ENCODE peak calls at places on chromosomes 2 and 18, in eight cellular contexts. O, F, U, K, G, P, H and J are unnamed samples.
A peak's percentile ranks its signal among the peaks of the same experiment; 100 is the strongest.

GRCh38 chr2:17934721-17935120 is 56.3 kb downstream of the KCNS3 start:
- DNase-seq in K (no peak), U (no peak), H (no peak), G (no peak), P (no peak), F (no peak), O (no peak), J (no peak)

GRCh38 chr2:43131051-43131889 is 95.1 kb downstream of the ZFP36L2 start:
- DNase-seq in F (peak; percentile 85), P (peak; percentile 89), G (peak; percentile 69), K (peak; percentile 72), H (peak; percentile 41), U (peak; percentile 96), O (peak; percentile 77), J (peak; percentile 98)

GRCh38 chr2:54503192-54503591 is 47.1 kb downstream of the SPTBN1 start:
- DNase-seq in K (no peak), F (peak; percentile 30), U (no peak), G (no peak), O (peak; percentile 47), P (no peak), H (peak; percentile 80), J (no peak)

GRCh38 chr2:64325477-64325851 is 128.5 kb upstream of the LGALSL start:
- DNase-seq in P (no peak), U (no peak), K (no peak), G (no peak), F (no peak), H (no peak), O (no peak), J (no peak)

GRCh38 chr2:30225131-30225762 is 6.1 kb upstream of the LBH start:
- DNase-seq in F (no peak), H (peak; percentile 19), K (peak; percentile 74), P (no peak), G (no peak), U (peak; percentile 60), O (no peak), J (no peak)

GRCh38 chr2:43542285-43542933 is 53.4 kb downstream of the THADA start:
- DNase-seq in G (no peak), P (no peak), U (no peak), F (no peak), H (peak; percentile 27), O (peak; percentile 29), K (no peak), J (no peak)

GRCh38 chr2:8174641-8175257 is 507.1 kb upstream of the ID2 start:
- DNase-seq in G (no peak), P (no peak), H (no peak), F (no peak), K (peak; percentile 72), O (no peak), U (no peak), J (no peak)

GRCh38 chr2:206477296-206477695 is 34.0 kb downstream of the ADAM23 start:
- DNase-seq in P (no peak), O (no peak), G (no peak), K (no peak), F (no peak), U (no peak), H (no peak), J (no peak)

GRCh38 chr2:25388491-25388890 is 46.8 kb upstream of the DNMT3A start:
- DNase-seq in F (no peak), H (no peak), P (no peak), K (no peak), U (no peak), G (no peak), O (no peak), J (no peak)

GRCh38 chr2:234556848-234557573 is 60.1 kb upstream of the ARL4C start:
- DNase-seq in K (no peak), O (no peak), H (no peak), U (no peak), P (no peak), F (no peak), G (no peak), J (no peak)

GRCh38 chr2:205659922-205660321 is 22.4 kb upstream of the NRP2 start:
- DNase-seq in P (no peak), K (no peak), G (no peak), U (no peak), H (no peak), O (no peak), F (no peak), J (no peak)

GRCh38 chr18:33459612-33460011 is 19.1 kb upstream of the CCDC178 start:
- DNase-seq in O (no peak), P (no peak), G (no peak), K (no peak), F (no peak), H (no peak), U (no peak), J (no peak)

GRCh38 chr2:175183674-175184073 is 2.2 kb upstream of the ATP5MC3 start:
- DNase-seq in F (no peak), G (no peak), K (no peak), P (no peak), U (no peak), H (no peak), O (no peak), J (no peak)

GRCh38 chr2:175181104-175181876 is at the start of gene ATP5MC3:
- DNase-seq in P (peak; percentile 98), K (peak; percentile 94), U (peak; percentile 97), H (peak; percentile 95), G (peak; percentile 93), F (peak; percentile 96), O (peak; percentile 98), J (peak; percentile 91)

GRCh38 chr2:175180701-175181103 is 808 bp downstream of the ATP5MC3 start:
- DNase-seq in H (no peak), G (peak; percentile 28), U (peak; percentile 54), K (no peak), F (peak; percentile 71), P (peak; percentile 51), O (peak; percentile 74), J (no peak)

GRCh38 chr2:175176624-175177023 is 4.9 kb downstream of the ATP5MC3 start:
- DNase-seq in P (no peak), G (no peak), K (no peak), U (no peak), H (no peak), F (no peak), O (no peak), J (no peak)

DNA sequence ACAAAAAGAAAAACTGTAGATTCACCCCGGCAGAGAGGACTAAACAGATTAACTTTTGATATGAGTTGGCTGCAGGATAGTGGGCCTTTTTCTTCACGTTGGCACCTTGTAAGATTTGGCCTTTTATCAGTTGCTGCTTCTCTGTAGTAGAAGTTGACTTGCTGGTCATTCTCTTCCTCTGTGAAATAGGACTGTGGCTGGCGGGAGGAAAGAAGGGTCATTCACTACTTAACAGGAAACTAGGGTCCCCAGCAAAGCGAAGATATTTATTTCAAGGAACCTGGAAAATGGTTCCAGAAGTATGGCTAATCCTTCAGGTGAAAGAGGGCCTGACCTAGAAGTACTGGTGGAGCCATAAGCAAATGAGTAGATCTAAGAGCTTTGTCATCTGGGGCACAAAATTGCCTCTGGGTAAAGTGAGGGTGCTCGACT is 383 bp upstream of the ATP5MC3 start:
- DNase-seq in O (no peak), H (no peak), G (no peak), K (no peak), U (no peak), F (no peak), P (no peak), J (no peak)
- TF ChIP-seq CTCF in O (no peak), H (no peak), G (no peak), K (no peak), U (no peak), F (no peak), P (no peak), J (no peak)

GRCh38 chr2:222965555-222965954 is 86.4 kb upstream of the KCNE4 start:
- DNase-seq in F (no peak), G (no peak), P (no peak), K (no peak), O (no peak), H (no peak), U (no peak), J (no peak)

GRCh38 chr2:222968550-222969155 is 83.3 kb upstream of the KCNE4 start:
- DNase-seq in G (no peak), H (no peak), U (no peak), O (no peak), K (no peak), F (no peak), P (no peak), J (no peak)

GRCh38 chr2:222972420-222972819 is 79.6 kb upstream of the KCNE4 start:
- DNase-seq in U (no peak), H (no peak), P (no peak), K (no peak), O (no peak), G (no peak), F (no peak), J (no peak)

GRCh38 chr2:222973237-222973636 is 78.8 kb upstream of the KCNE4 start:
- DNase-seq in O (no peak), G (no peak), F (no peak), H (no peak), P (no peak), U (no peak), K (no peak), J (no peak)

GRCh38 chr2:222969491-222969890 is 82.5 kb upstream of the KCNE4 start:
- DNase-seq in H (no peak), G (no peak), K (no peak), O (no peak), F (no peak), U (no peak), P (no peak), J (no peak)
- H3K4me1 ChIP-seq in H (no peaks in the 10 kb centered on the region), G (no peaks in the 10 kb centered on the region), K (no peaks in the 10 kb centered on the region), O (no peaks in the 10 kb centered on the region), F (no peaks in the 10 kb centered on the region), U (no peaks in the 10 kb centered on the region), P (no peaks in the 10 kb centered on the region), J (peaks cover 12% of the 10 kb centered on the region)

DNA sequence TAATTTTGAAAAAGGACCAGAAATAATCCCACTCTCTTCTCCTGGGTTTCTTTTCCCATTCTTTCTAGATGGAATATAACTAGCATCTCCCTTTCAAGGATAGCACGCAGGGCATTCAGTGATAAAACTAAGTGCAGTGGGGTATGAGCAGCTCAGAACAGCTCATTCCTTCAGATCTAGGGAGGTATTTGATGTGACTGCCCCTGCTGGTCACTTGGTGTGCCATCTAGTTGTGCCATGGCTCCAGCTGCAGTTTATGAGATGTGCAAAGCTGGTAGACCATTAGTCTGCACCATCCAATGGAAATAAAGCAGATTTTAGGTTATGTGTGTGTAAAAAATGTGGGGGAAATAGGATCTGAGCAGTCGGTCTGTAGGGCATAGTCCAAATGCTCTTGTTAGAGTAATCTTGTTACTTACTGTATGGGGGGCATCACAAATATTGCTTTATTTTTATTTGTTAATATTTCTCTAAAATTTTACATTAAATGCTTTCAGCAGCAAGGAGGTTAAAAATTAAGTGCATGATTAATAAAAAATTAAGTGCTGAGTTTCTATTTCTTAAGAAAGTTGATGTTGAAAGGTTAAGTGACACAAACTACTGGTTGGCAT is 38.9 kb downstream of the CTAGE1 start:
- DNase-seq in H (peak; percentile 67), O (peak; percentile 20), U (no peak), P (no peak), K (no peak), G (peak; percentile 26), F (peak; percentile 47), J (no peak)
- TF ChIP-seq CTCF in H (peak; percentile 70), O (peak; percentile 23), U (no peak), P (peak; percentile 60), K (peak; percentile 27), G (peak; percentile 34), F (peak; percentile 50), J (peak; percentile 49)

DNA sequence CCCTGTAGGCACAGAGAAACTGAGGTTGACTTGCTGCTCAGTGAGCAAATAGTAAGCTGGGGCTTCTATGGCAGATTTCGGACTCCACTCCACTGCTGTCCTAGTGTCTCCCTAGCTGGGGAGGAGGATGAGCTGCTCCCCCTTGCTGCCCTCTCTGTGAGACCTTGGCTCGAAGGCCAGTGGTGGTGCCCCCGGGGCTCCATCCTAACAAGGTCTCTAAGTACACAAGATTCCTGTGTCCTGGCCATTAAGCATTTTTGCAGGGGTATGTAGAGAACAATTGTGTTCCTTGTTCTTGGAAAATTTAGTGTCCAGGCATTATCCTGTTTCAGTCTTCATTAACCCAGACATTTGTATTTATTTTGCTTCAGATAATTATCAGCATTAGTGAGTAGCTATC is 21.3 kb upstream of the BCL2L11 start:
- DNase-seq in K (no peak), O (no peak), H (no peak), G (no peak), F (no peak), P (no peak), U (no peak), J (no peak)
- H3K4me1 ChIP-seq in K (no peaks in the 10 kb centered on the region), O (no peaks in the 10 kb centered on the region), H (peaks cover 11% of the 10 kb centered on the region), G (no peaks in the 10 kb centered on the region), F (no peaks in the 10 kb centered on the region), P (no peaks in the 10 kb centered on the region), U (no peaks in the 10 kb centered on the region), J (no peaks in the 10 kb centered on the region)